ENCODE peak calls at places on chromosome 5, in six cellular contexts. I, Q, V, C, D and A are unnamed samples.

GRCh38 chr5:31965227-31965626 is 208.9 kb downstream of the GOLPH3 start:
- DNase-seq in D (no peak), I (no peak), V (no peak), Q (no peak), C (no peak), A (peak)

GRCh38 chr5:123156577-123157296 is 67.7 kb downstream of the PRDM6 start:
- DNase-seq in D (no peak), V (no peak), C (no peak), I (no peak), Q (no peak), A (no peak)

GRCh38 chr5:31396611-31397295 is 135.1 kb downstream of the DROSHA start:
- DNase-seq in V (no peak), D (no peak), C (no peak), Q (no peak), I (no peak), A (no peak)

GRCh38 chr5:27125856-27126255 is 87.5 kb upstream of the CDH9 start:
- DNase-seq in Q (no peak), V (no peak), C (no peak), I (no peak), D (no peak), A (no peak)

GRCh38 chr5:55160493-55161209 is 680 bp downstream of the GPX8 start:
- DNase-seq in C (peak), V (no peak), I (no peak), D (no peak), Q (no peak), A (peak)

GRCh38 chr5:6574537-6574936 is 58.3 kb downstream of the NSUN2 start:
- DNase-seq in C (no peak), V (no peak), Q (no peak), I (no peak), D (no peak), A (no peak)

GRCh38 chr5:115600771-115601170 is 1.5 kb downstream of the TICAM2 start:
- DNase-seq in D (no peak), I (no peak), Q (no peak), V (no peak), C (no peak), A (no peak)

GRCh38 chr5:171850354-171850947 is 64.8 kb downstream of the SMIM23 start:
- DNase-seq in Q (no peak), D (no peak), V (peak), C (peak), I (no peak), A (peak)

GRCh38 chr5:76794871-76795270 is 24.0 kb upstream of the F2RL1 start:
- DNase-seq in Q (no peak), D (no peak), I (no peak), V (no peak), C (no peak), A (no peak)

GRCh38 chr5:122880749-122881148 is 35.3 kb downstream of the SNX24 start:
- DNase-seq in V (no peak), Q (no peak), C (no peak), D (peak), I (no peak), A (no peak)

GRCh38 chr5:61162832-61163567 is 732 bp upstream of the SMIM15 start:
- DNase-seq in Q (no peak), D (no peak), V (peak), I (no peak), C (no peak), A (no peak)

GRCh38 chr5:80172067-80172690 is 83.7 kb downstream of the SERINC5 start:
- DNase-seq in Q (no peak), D (no peak), V (no peak), C (no peak), I (no peak), A (no peak)

GRCh38 chr5:84274585-84275468 is 109.9 kb downstream of the EDIL3 start:
- DNase-seq in I (no peak), D (no peak), Q (peak), V (peak), C (peak), A (no peak)

GRCh38 chr5:67607958-67608357 is 411.4 kb upstream of the CD180 start:
- DNase-seq in V (no peak), D (no peak), I (no peak), Q (no peak), C (no peak), A (no peak)

GRCh38 chr5:42828661-42829060 is 17.0 kb upstream of the SELENOP start:
- DNase-seq in I (no peak), V (no peak), Q (no peak), C (no peak), D (no peak), A (no peak)

GRCh38 chr5:66741394-66741793 is 145.2 kb downstream of the MAST4 start:
- DNase-seq in V (peak), C (no peak), I (no peak), Q (no peak), D (no peak), A (no peak)

GRCh38 chr5:57466544-57466943 is 16.1 kb downstream of the ACTBL2 start:
- DNase-seq in D (no peak), C (no peak), V (no peak), I (no peak), Q (no peak), A (no peak)

GRCh38 chr5:67047180-67047579 is 149.4 kb downstream of the CD180 start:
- DNase-seq in V (no peak), Q (no peak), C (no peak), D (no peak), I (no peak), A (no peak)

GRCh38 chr5:20649966-20650365 is 662.0 kb upstream of the CDH18 start:
- DNase-seq in Q (no peak), C (no peak), D (no peak), V (no peak), I (no peak), A (no peak)

GRCh38 chr5:15222156-15222555 is 277.8 kb upstream of the FBXL7 start:
- DNase-seq in I (no peak), C (no peak), Q (no peak), V (no peak), D (no peak), A (no peak)

GRCh38 chr5:168227973-168228615 is 63.4 kb upstream of the WWC1 start:
- DNase-seq in V (no peak), C (no peak), Q (no peak), I (no peak), D (peak), A (no peak)

GRCh38 chr5:90876366-90876765 is 317.8 kb downstream of the ADGRV1 start:
- DNase-seq in Q (no peak), V (peak), C (no peak), I (no peak), D (no peak), A (no peak)

GRCh38 chr5:1633605-1634336 is 110.0 kb upstream of the LPCAT1 start:
- DNase-seq in C (peak), I (peak), D (peak), Q (peak), V (peak), A (peak)

GRCh38 chr5:73464016-73464745 is 15.6 kb upstream of the FOXD1 start:
- DNase-seq in V (no peak), C (no peak), Q (no peak), D (no peak), I (no peak), A (no peak)

DNA sequence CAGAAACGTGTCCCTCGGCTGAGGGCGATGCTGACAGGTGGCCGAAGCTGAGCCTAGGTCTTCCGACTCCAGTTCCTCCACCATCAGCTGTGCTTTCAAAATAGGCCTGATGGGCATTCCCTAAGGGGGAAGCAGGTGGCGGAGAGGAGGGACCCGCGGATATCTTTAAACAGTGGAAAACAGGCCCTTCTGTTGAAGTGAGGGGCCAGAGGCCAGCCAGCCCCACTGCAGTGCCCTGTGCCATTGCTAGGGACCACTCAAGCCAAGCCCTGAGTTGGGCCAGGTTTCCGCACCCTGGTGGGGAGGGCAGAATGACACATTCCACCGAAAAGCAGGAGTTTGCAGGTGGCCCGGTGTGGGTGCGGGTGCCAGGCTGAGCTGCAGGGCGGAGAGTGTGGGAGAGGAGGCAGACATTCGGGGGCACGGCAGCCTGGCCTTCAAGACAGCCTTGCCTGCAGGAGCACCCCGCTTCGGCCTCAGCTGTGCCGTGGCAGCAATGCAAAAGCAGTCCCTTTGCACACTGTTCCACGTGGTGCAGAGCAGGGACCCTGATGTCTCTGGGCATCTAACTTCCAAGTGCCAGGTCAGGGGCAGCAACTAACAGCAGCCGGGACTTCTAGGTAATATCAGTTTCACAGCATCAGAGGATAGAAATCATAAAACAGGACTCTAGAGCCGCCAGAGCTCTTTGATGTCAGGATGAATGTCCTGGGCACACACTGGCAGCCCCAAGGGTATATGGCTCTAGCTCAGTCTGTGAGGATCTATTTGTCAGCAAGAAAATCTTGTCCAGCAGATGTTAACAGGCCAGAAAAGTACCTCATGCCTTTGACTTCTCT is 17.2 kb downstream of the HNRNPH1 start:
- DNase-seq in D (no peak), I (no peak), C (no peak), V (no peak), Q (no peak), A (no peak)
- H3K9ac ChIP-seq in D (no peak), I (no peak), C (no peak), V (no peak), Q (no peak), A (no peak)

GRCh38 chr5:114122852-114123251 is 239.0 kb upstream of the KCNN2 start:
- DNase-seq in D (no peak), V (no peak), C (no peak), Q (no peak), I (no peak), A (no peak)
- TF ChIP-seq ZNF274 in D (no peak), V (no peak), C (no peak), Q (no peak), I (no peak), A (no peak)

GRCh38 chr5:149931992-149932436 is 12.6 kb downstream of the PDE6A start:
- DNase-seq in I (no peak), V (no peak), Q (no peak), C (no peak), D (no peak), A (no peak)
- H3K9ac ChIP-seq in I (no peak), V (no peak), Q (no peak), C (no peak), D (no peak), A (no peak)

GRCh38 chr5:13957032-13957645 is 12.7 kb upstream of the DNAH5 start:
- DNase-seq in D (no peak), I (peak), V (peak), C (peak), Q (no peak), A (peak)
- TF ChIP-seq ZNF274 in D (no peak), I (no peak), V (no peak), C (no peak), Q (no peak), A (no peak)

GRCh38 chr5:176692326-176692725 is 45.0 kb downstream of the TSPAN17 start:
- DNase-seq in C (no peak), D (no peak), I (no peak), V (no peak), Q (no peak), A (no peak)
- H3K9ac ChIP-seq in C (no peak), D (no peak), I (no peak), V (no peak), Q (no peak), A (peak)

DNA sequence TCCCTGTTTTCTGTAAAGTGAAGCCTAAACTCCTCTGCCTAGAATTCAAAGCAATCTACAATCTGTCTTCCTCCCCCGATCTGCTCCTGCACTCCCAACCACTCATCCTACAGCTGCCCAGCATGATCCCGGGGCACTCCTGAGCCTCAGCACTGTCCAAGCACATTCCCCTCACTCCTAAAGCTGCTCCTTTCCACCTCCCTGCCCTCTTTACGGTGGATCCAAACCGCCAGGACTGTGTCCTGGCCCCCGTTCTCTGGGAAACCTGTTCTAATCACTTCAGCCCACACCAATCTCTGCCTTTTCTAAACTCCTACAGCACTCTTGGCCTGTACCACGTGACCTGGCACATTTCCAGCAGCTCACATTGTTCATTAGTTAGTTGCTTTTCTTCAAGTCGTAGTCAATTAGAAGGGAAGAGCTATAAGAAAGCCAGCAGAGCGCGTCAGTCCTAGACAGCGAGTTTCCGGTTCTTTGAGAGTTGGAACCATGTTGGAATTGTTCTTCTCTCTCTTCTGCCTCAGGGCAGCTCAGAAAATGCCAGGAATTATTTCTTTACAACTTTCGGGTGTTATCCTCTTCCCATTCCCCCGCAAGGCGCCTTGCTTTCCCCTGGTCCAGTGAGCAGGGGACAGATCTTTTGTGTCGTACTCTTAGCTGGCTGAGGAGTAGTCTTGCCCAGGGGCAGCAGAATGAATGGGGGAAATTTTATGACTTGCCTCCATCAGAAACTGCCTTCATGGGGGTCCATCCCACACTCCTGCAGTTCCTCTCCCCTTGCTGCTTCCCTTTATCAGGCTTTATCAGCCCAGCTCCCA is 60.7 kb downstream of the NRG2 start:
- DNase-seq in C (no peak), I (peak), Q (no peak), D (no peak), V (no peak), A (no peak)
- TF ChIP-seq ZNF274 in C (no peak), I (no peak), Q (no peak), D (no peak), V (no peak), A (no peak)

DNA sequence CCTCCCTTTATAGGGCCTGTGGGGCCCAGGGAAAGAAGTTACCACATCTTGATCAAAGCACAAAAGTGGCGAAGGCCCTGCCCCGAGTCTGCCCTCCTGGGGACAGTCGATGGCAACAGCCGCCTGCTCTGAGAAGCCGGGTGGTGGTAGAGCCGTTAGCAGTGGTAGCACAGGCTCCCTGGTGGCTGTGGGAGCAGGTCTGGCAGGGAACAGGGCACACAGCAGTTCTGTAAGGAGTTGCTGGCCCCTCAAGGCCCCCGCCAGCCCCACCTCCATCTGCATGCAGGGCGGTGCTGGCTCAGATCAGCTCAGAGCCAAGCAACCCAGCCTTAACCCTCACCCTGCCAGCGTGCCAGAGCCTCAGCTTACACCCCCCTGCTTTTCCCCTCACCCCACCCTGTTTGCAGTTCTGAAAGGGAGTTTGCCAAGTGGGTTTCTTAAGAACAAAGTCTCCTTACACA is 12.0 kb downstream of the ACSL6 start:
- DNase-seq in V (no peak), D (no peak), I (no peak), C (no peak), Q (no peak), A (no peak)
- H3K9ac ChIP-seq in V (peak), D (no peak), I (peak), C (no peak), Q (no peak), A (peak)

DNA sequence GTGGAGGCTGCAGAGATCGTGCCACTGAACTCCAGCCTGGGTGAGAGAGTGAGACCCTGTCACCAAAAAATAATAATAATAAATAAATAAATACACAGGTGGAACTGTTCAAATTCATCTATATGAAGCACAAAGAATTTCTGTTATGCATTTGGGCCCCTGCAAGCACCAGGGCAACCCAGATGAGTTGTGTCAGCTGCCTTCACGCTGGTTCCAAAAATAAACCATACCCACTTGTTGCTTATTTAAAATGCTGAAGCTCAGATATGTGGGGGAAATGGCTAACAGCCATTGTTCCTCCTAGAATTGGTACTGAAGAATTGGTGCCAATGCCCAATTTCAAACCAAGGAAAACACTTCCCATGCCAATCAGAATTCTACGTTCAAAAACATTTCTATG is 10.5 kb upstream of the C5orf15 start:
- DNase-seq in D (no peak), C (no peak), Q (no peak), I (no peak), V (no peak), A (no peak)
- TF ChIP-seq ZNF274 in D (no peak), C (no peak), Q (no peak), I (no peak), V (no peak), A (no peak)

DNA sequence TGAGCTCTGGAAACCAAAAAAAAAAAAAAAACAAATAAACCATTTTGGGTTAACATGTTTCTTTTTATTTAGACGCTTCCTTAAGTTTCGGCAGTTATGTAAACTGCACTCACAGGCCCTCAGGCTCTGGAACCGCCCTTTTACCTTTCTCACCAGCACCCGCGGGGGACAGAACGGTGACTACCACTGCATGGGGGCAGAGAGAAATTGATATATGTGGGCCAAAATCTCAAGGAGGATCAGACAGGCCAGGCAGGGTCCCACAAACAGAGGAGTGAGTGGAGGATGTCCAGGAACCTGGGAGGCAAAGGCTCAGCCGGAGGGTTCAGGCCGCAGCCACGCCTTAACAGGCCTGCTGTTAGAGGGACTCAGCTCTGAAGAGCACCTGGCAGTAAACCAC is 54.4 kb downstream of the IRX2 start:
- DNase-seq in V (no peak), C (no peak), I (no peak), D (no peak), Q (no peak), A (no peak)
- H3K9ac ChIP-seq in V (no peak), C (no peak), I (no peak), D (no peak), Q (no peak), A (no peak)